ENCODE peak calls at places on chromosomes 1 and 21, in five cellular contexts. One of them, this sample, is unnamed. For H3K4me1, the result is how much of the 10 kb centered on the place peaks cover.

GRCh38 chr21:28750565-28750964 is 242.1 kb downstream of the LTN1 start:
- DNase-seq in stomach: no peak
- DNase-seq in uterus: no peak
- DNase-seq in adrenal gland: no peak
- DNase-seq in heart left ventricle: no peak
- DNase-seq in this sample: no peak

GRCh38 chr1:9066945-9067807 is 2.3 kb downstream of the SLC2A5 start:
- DNase-seq in stomach: no peak
- DNase-seq in uterus: peak
- DNase-seq in adrenal gland: peak
- DNase-seq in heart left ventricle: peak
- DNase-seq in this sample: no peak

GRCh38 chr1:6570066-6570465 is 9.7 kb upstream of the ZBTB48 start:
- DNase-seq in stomach: no peak
- DNase-seq in uterus: no peak
- DNase-seq in adrenal gland: no peak
- DNase-seq in heart left ventricle: no peak
- DNase-seq in this sample: no peak

GRCh38 chr1:161499099-161500078 is 5.9 kb upstream of the FCGR2A start:
- DNase-seq in stomach: no peak
- DNase-seq in uterus: no peak
- DNase-seq in adrenal gland: no peak
- DNase-seq in heart left ventricle: no peak
- DNase-seq in this sample: no peak

GRCh38 chr21:27807596-27807995 is 840.7 kb upstream of the ADAMTS5 start:
- DNase-seq in stomach: no peak
- DNase-seq in uterus: peak
- DNase-seq in adrenal gland: no peak
- DNase-seq in heart left ventricle: no peak
- DNase-seq in this sample: no peak

GRCh38 chr1:30778156-30778978 is 20.8 kb upstream of the LAPTM5 start:
- DNase-seq in stomach: peak
- DNase-seq in uterus: peak
- DNase-seq in adrenal gland: peak
- DNase-seq in heart left ventricle: peak
- DNase-seq in this sample: no peak

GRCh38 chr1:8525291-8526275 is 207.7 kb downstream of the SLC45A1 start:
- DNase-seq in stomach: peak
- DNase-seq in uterus: peak
- DNase-seq in adrenal gland: peak
- DNase-seq in heart left ventricle: peak
- DNase-seq in this sample: peak

GRCh38 chr1:201048521-201048920 is 25.0 kb upstream of the KIF21B start:
- DNase-seq in stomach: no peak
- DNase-seq in uterus: no peak
- DNase-seq in adrenal gland: no peak
- DNase-seq in heart left ventricle: no peak
- DNase-seq in this sample: no peak

GRCh38 chr1:223716302-223716862 is 4.0 kb downstream of the CAPN2 start:
- DNase-seq in stomach: no peak
- DNase-seq in uterus: no peak
- DNase-seq in adrenal gland: no peak
- DNase-seq in heart left ventricle: no peak
- DNase-seq in this sample: peak

GRCh38 chr1:84668185-84668584 is 22.1 kb downstream of the SSX2IP start:
- DNase-seq in stomach: no peak
- DNase-seq in uterus: no peak
- DNase-seq in adrenal gland: no peak
- DNase-seq in heart left ventricle: no peak
- DNase-seq in this sample: no peak

GRCh38 chr1:68087184-68087583 is 36.8 kb upstream of the DIRAS3 start:
- DNase-seq in stomach: no peak
- DNase-seq in uterus: no peak
- DNase-seq in adrenal gland: no peak
- DNase-seq in heart left ventricle: no peak
- DNase-seq in this sample: no peak

GRCh38 chr1:168223681-168224515 is 1.9 kb upstream of the SFT2D2 start:
- DNase-seq in stomach: no peak
- DNase-seq in uterus: no peak
- DNase-seq in adrenal gland: no peak
- DNase-seq in heart left ventricle: no peak
- DNase-seq in this sample: no peak

GRCh38 chr1:25204797-25205441 is 27.4 kb downstream of the SYF2 start:
- DNase-seq in stomach: no peak
- DNase-seq in uterus: no peak
- DNase-seq in adrenal gland: peak
- DNase-seq in heart left ventricle: no peak
- DNase-seq in this sample: no peak

GRCh38 chr1:227654431-227654830 is 80.7 kb downstream of the JMJD4 start:
- DNase-seq in stomach: no peak
- DNase-seq in uterus: no peak
- DNase-seq in adrenal gland: no peak
- DNase-seq in heart left ventricle: no peak
- DNase-seq in this sample: no peak

GRCh38 chr1:12244078-12244477 is 14.2 kb downstream of the VPS13D start:
- DNase-seq in stomach: no peak
- DNase-seq in uterus: no peak
- DNase-seq in adrenal gland: no peak
- DNase-seq in heart left ventricle: no peak
- DNase-seq in this sample: no peak

GRCh38 chr1:66764994-66765578 is 12.8 kb downstream of the DYNLT5 start:
- DNase-seq in stomach: peak
- DNase-seq in uterus: peak
- DNase-seq in adrenal gland: peak
- DNase-seq in heart left ventricle: no peak
- DNase-seq in this sample: peak

GRCh38 chr1:150511551-150511950 is 3.6 kb downstream of the ECM1 start:
- DNase-seq in stomach: no peak
- DNase-seq in uterus: no peak
- DNase-seq in adrenal gland: no peak
- DNase-seq in heart left ventricle: no peak
- DNase-seq in this sample: no peak

GRCh38 chr21:34935868-34936267 is 113.2 kb downstream of the RUNX1 start:
- DNase-seq in stomach: no peak
- DNase-seq in uterus: no peak
- DNase-seq in adrenal gland: no peak
- DNase-seq in heart left ventricle: no peak
- DNase-seq in this sample: no peak

GRCh38 chr21:38126677-38127271 is 130.0 kb upstream of the KCNJ15 start:
- DNase-seq in stomach: peak
- DNase-seq in uterus: no peak
- DNase-seq in adrenal gland: peak
- DNase-seq in heart left ventricle: peak
- DNase-seq in this sample: no peak

GRCh38 chr1:53549781-53550180 is 90.6 kb downstream of the DMRTB1 start:
- DNase-seq in stomach: no peak
- DNase-seq in uterus: peak
- DNase-seq in adrenal gland: no peak
- DNase-seq in heart left ventricle: peak
- DNase-seq in this sample: no peak

GRCh38 chr1:9700340-9700739 is 48.8 kb downstream of the PIK3CD start:
- DNase-seq in stomach: no peak
- DNase-seq in uterus: no peak
- DNase-seq in adrenal gland: no peak
- DNase-seq in heart left ventricle: no peak
- DNase-seq in this sample: no peak

GRCh38 chr1:39061951-39062350 is 35.8 kb downstream of the NDUFS5 start:
- DNase-seq in stomach: no peak
- DNase-seq in uterus: no peak
- DNase-seq in adrenal gland: no peak
- DNase-seq in heart left ventricle: no peak
- DNase-seq in this sample: no peak

GRCh38 chr1:55322842-55323241 is 107.7 kb upstream of the USP24 start:
- DNase-seq in stomach: no peak
- DNase-seq in uterus: no peak
- DNase-seq in adrenal gland: no peak
- DNase-seq in heart left ventricle: no peak
- DNase-seq in this sample: no peak

GRCh38 chr21:33206771-33207290 is 22.9 kb upstream of the IFNAR2 start:
- DNase-seq in stomach: no peak
- DNase-seq in uterus: no peak
- DNase-seq in adrenal gland: no peak
- DNase-seq in heart left ventricle: no peak
- DNase-seq in this sample: no peak

GRCh38 chr21:21921410-21922232 is 923.4 kb downstream of the NCAM2 start:
- DNase-seq in stomach: no peak
- DNase-seq in uterus: no peak
- DNase-seq in adrenal gland: no peak
- DNase-seq in heart left ventricle: no peak
- DNase-seq in this sample: no peak

GRCh38 chr1:43706598-43707190 is 642 bp upstream of the ST3GAL3 start:
- DNase-seq in stomach: no peak
- DNase-seq in uterus: no peak
- DNase-seq in adrenal gland: peak
- DNase-seq in heart left ventricle: no peak
- DNase-seq in this sample: no peak

GRCh38 chr1:26745191-26745590 is 42.6 kb upstream of the PIGV start:
- DNase-seq in stomach: no peak
- DNase-seq in uterus: no peak
- DNase-seq in adrenal gland: no peak
- DNase-seq in heart left ventricle: no peak
- DNase-seq in this sample: no peak

GRCh38 chr1:173048629-173049326 is 2.0 kb downstream of the TNFSF18 start:
- DNase-seq in stomach: no peak
- DNase-seq in uterus: no peak
- DNase-seq in adrenal gland: no peak
- DNase-seq in heart left ventricle: no peak
- DNase-seq in this sample: no peak

GRCh38 chr1:237962985-237963384 is 72.3 kb upstream of the ZP4 start:
- DNase-seq in stomach: no peak
- DNase-seq in uterus: no peak
- DNase-seq in adrenal gland: no peak
- DNase-seq in heart left ventricle: no peak
- DNase-seq in this sample: no peak

GRCh38 chr1:39016604-39017171 is 9.5 kb upstream of the NDUFS5 start:
- DNase-seq in stomach: no peak
- DNase-seq in uterus: no peak
- DNase-seq in adrenal gland: no peak
- DNase-seq in heart left ventricle: no peak
- DNase-seq in this sample: no peak

GRCh38 chr1:186330758-186331157 is 44.3 kb downstream of the TPR start:
- DNase-seq in stomach: no peak
- DNase-seq in uterus: no peak
- DNase-seq in adrenal gland: no peak
- DNase-seq in heart left ventricle: no peak
- DNase-seq in this sample: no peak
- TF ChIP-seq CTCF in stomach: no peak
- TF ChIP-seq CTCF in uterus: no peak
- TF ChIP-seq CTCF in adrenal gland: no peak
- TF ChIP-seq CTCF in heart left ventricle: peak
- TF ChIP-seq CTCF in this sample: no peak

GRCh38 chr1:32521165-32521564 is 18.1 kb upstream of the ZBTB8A start:
- DNase-seq in stomach: no peak
- DNase-seq in uterus: no peak
- DNase-seq in adrenal gland: no peak
- DNase-seq in heart left ventricle: no peak
- DNase-seq in this sample: no peak
- H3K4me3 ChIP-seq in stomach: peak
- H3K4me3 ChIP-seq in uterus: no peak
- H3K4me3 ChIP-seq in adrenal gland: no peak
- H3K4me3 ChIP-seq in heart left ventricle: no peak
- H3K4me3 ChIP-seq in this sample: no peak

DNA sequence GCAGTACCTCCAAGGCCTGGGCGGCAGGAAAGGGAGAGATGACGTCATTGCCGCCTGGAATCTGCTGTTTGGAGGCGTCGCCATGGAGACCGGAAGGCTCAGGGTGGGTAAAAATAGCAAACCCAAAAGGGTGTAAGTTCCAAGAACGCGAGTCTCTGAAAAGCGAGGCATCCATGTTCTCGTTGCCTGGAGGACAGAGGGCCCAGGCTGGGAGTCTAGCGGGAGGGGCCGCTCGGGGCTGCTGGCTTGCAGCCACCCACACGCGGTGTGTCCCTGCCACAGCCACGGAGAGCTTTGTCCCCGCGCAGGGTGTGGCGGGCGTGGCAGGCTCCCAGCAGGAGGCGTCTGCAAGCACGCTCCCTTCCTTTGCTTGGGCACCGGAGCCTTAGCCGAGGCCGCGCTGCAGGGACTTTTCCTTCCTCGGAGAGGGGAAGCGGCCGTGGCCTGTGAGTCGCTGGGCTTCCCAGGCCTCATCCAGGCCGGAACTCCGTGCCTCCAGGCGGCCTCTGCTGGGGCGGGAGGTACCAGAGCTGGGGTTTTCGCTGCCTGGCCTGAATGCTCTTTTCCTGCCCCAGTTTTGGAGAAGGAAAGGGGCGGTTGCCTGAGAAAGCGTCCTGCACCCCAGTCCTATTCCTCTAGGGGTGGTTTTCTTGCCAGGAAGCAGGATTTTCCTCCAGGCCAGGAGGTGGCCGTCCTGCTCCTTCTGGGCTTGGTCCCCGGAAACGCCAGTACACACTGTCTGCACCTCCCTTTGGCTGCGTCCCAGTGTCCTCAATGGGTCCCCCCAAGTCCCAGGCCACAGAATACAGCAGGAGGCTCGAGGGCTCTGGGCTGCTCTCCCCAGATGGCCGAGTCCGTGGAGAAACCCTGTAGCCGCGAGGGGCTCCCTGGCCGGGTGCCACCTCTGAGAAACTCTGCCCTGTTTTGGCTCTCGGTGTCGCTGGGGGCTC is 15.3 kb upstream of the SKI start:
- DNase-seq in stomach: peak
- DNase-seq in uterus: peak
- DNase-seq in adrenal gland: peak
- DNase-seq in heart left ventricle: peak
- DNase-seq in this sample: peak
- H3K4me1 ChIP-seq in stomach: half or more
- H3K4me1 ChIP-seq in uterus: under half
- H3K4me1 ChIP-seq in adrenal gland: under half
- H3K4me1 ChIP-seq in heart left ventricle: under half
- H3K4me1 ChIP-seq in this sample: under half

DNA sequence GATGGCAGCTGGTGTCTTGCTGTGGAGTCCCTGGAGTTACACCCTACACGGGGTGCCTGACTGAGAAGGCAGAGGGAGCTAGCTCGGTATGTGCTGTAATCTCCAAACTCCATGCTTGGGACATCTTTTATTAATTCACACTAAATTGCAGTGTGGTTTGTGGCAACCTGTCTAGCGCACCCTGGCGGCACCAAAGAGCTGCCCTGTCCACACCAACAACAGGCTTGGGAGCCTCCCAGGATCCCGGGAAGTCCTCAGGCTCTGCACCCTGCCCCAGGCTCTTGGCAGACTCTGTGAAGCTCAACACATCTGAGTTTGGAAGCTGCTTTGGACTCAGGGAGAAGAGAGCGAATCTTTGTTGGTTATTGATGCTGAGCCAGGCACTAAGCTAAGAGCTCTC is 138.9 kb downstream of the IGSF21 start:
- DNase-seq in stomach: no peak
- DNase-seq in uterus: no peak
- DNase-seq in adrenal gland: no peak
- DNase-seq in heart left ventricle: no peak
- DNase-seq in this sample: no peak
- TF ChIP-seq CTCF in stomach: no peak
- TF ChIP-seq CTCF in uterus: no peak
- TF ChIP-seq CTCF in adrenal gland: no peak
- TF ChIP-seq CTCF in heart left ventricle: no peak
- TF ChIP-seq CTCF in this sample: no peak